ENCODE peak calls at places on chromosomes 6 and 20, in nine cellular contexts. V, J, X, A, L, F, K, S and U are unnamed samples.

GRCh38 chr6:28719275-28719940 is 193.7 kb downstream of the GPX5 start:
- DNase-seq in V (no peak), J (peak), X (no peak), A (no peak), L (peak), F (no peak), K (no peak), S (no peak), U (no peak)

GRCh38 chr6:41568585-41569384 is 22.6 kb downstream of the FOXP4 start:
- DNase-seq in V (no peak), J (peak), X (no peak), A (no peak), L (no peak), F (no peak), K (no peak), S (no peak), U (no peak)

GRCh38 chr6:110221738-110222137 is 41.5 kb downstream of the CDC40 start:
- DNase-seq in V (no peak), J (no peak), X (no peak), A (no peak), L (no peak), F (no peak), K (no peak), S (no peak), U (no peak)

GRCh38 chr20:34473262-34473883 is 42.8 kb upstream of the DYNLRB1 start:
- DNase-seq in V (peak), J (peak), X (peak), A (peak), L (peak), F (peak), K (peak), S (no peak), U (peak)

GRCh38 chr20:63129991-63130653 is 85.8 kb downstream of the YTHDF1 start:
- DNase-seq in V (peak), J (peak), X (no peak), A (no peak), L (no peak), F (peak), K (no peak), S (no peak), U (no peak)

GRCh38 chr6:40285535-40285934 is 301.6 kb downstream of the LRFN2 start:
- DNase-seq in V (no peak), J (no peak), X (no peak), A (no peak), L (no peak), F (no peak), K (peak), S (no peak), U (no peak)

GRCh38 chr20:17403496-17403895 is 127.7 kb downstream of the BFSP1 start:
- DNase-seq in V (no peak), J (no peak), X (no peak), A (no peak), L (no peak), F (no peak), K (no peak), S (no peak), U (no peak)

GRCh38 chr6:101163611-101164010 is 229.9 kb upstream of the GRIK2 start:
- DNase-seq in V (no peak), J (no peak), X (no peak), A (no peak), L (no peak), F (no peak), K (no peak), S (no peak), U (no peak)

GRCh38 chr6:35483490-35483889 is 13.4 kb downstream of the TEAD3 start:
- DNase-seq in V (no peak), J (no peak), X (no peak), A (no peak), L (no peak), F (no peak), K (no peak), S (no peak), U (no peak)

GRCh38 chr20:18133962-18134361 is 3.7 kb upstream of the KAT14 start:
- DNase-seq in V (no peak), J (no peak), X (no peak), A (no peak), L (no peak), F (no peak), K (no peak), S (no peak), U (no peak)

GRCh38 chr6:137413482-137413881 is 80.7 kb downstream of the OLIG3 start:
- DNase-seq in V (no peak), J (no peak), X (no peak), A (no peak), L (no peak), F (no peak), K (no peak), S (no peak), U (no peak)

GRCh38 chr6:30568245-30568644 is 3.0 kb upstream of the ABCF1 start:
- DNase-seq in V (no peak), J (no peak), X (no peak), A (no peak), L (peak), F (no peak), K (no peak), S (no peak), U (peak)

GRCh38 chr6:38350882-38351281 is 288.8 kb downstream of the BTBD9 start:
- DNase-seq in V (no peak), J (no peak), X (no peak), A (no peak), L (no peak), F (no peak), K (no peak), S (no peak), U (no peak)

GRCh38 chr6:42368156-42368555 is 83.6 kb downstream of the TRERF1 start:
- DNase-seq in V (no peak), J (no peak), X (peak), A (no peak), L (peak), F (peak), K (no peak), S (peak), U (no peak)

GRCh38 chr6:41247288-41247865 is 19.2 kb downstream of the TREML4 start:
- DNase-seq in V (no peak), J (no peak), X (no peak), A (no peak), L (no peak), F (no peak), K (no peak), S (no peak), U (no peak)

GRCh38 chr20:5652626-5653573 is 97.3 kb upstream of the SHLD1 start:
- DNase-seq in V (no peak), J (no peak), X (no peak), A (no peak), L (no peak), F (no peak), K (no peak), S (no peak), U (no peak)